ENCODE peak calls at places on chromosomes 4 and X, in nine cellular contexts. V is SK-N-SH; Y is spleen; A is GM23338; P is osteoblast; X is heart right ventricle; I is stomach; R is CD4-positive, alpha-beta T cell; H is choroid plexus epithelial cell. T is an unnamed sample.

GRCh38 chr4:77994194-77994721 is 62.9 kb upstream of the FRAS1 start:
- DNase-seq in A (peak; percentile 96), V (peak; percentile 57), P (peak; percentile 48), I (no peak), X (no peak), Y (no peak), H (peak; percentile 86), R (no peak), T (peak; percentile 34)

GRCh38 chr4:107578321-107578720 is 141.7 kb downstream of the PAPSS1 start:
- DNase-seq in Y (no peak), X (no peak), I (no peak), R (no peak), P (no peak), V (no peak), A (no peak), H (no peak), T (no peak)

GRCh38 chrX:65407157-65407626 is 127.4 kb downstream of the LAS1L start:
- DNase-seq in H (no peak), V (no peak), X (no peak), I (no peak), R (no peak), Y (no peak), P (no peak), A (peak; percentile 27), T (no peak)

GRCh38 chrX:36609653-36610585 is 398.2 kb upstream of the FAM47C start:
- DNase-seq in A (no peak), H (peak; percentile 42), I (no peak), X (no peak), V (no peak), Y (no peak), R (no peak), P (no peak), T (no peak)

GRCh38 chr4:23697001-23697528 is 192.8 kb downstream of the PPARGC1A start:
- DNase-seq in X (no peak), R (no peak), A (no peak), H (no peak), V (no peak), Y (no peak), P (no peak), I (no peak), T (no peak)

GRCh38 chr4:26860922-26861433 is 337 bp downstream of the STIM2 start:
- DNase-seq in V (peak; percentile 68), P (no peak), X (peak; percentile 66), H (peak; percentile 63), Y (peak; percentile 95), R (peak; percentile 53), A (peak; percentile 54), I (peak; percentile 59), T (peak; percentile 49)

GRCh38 chrX:9456250-9457074 is 8.4 kb upstream of the TBL1X start:
- DNase-seq in R (no peak), A (no peak), I (no peak), X (no peak), Y (no peak), H (no peak), P (no peak), V (no peak), T (no peak)

GRCh38 chrX:125620715-125621587 is 301.3 kb downstream of the TEX13C start:
- DNase-seq in V (no peak), Y (no peak), A (no peak), I (no peak), H (no peak), R (no peak), P (no peak), X (no peak), T (no peak)

GRCh38 chrX:108701633-108702032 is 34.7 kb downstream of the IRS4 start:
- DNase-seq in Y (no peak), X (no peak), H (no peak), R (no peak), V (no peak), P (no peak), I (no peak), A (no peak), T (no peak)

GRCh38 chrX:3713225-3713936 is at the start of gene PRKX:
- DNase-seq in R (peak; percentile 58), Y (peak; percentile 94), X (peak; percentile 53), H (peak; percentile 41), A (peak; percentile 55), V (peak; percentile 90), P (peak; percentile 90), I (peak; percentile 63), T (peak; percentile 57)

GRCh38 chr4:13289391-13289790 is 194.7 kb downstream of the RAB28 start:
- DNase-seq in I (no peak), V (no peak), A (no peak), Y (no peak), R (no peak), H (peak; percentile 85), X (no peak), P (peak; percentile 51), T (no peak)

GRCh38 chrX:149825424-149825823 is 43.7 kb downstream of the MAGEA9 start:
- DNase-seq in X (peak; percentile 18), I (no peak), A (peak; percentile 56), Y (peak; percentile 74), V (peak; percentile 29), H (peak; percentile 24), R (peak; percentile 33), P (no peak), T (peak; percentile 26)

GRCh38 chr4:185677915-185678314 is 134.1 kb downstream of the SORBS2 start:
- DNase-seq in I (no peak), X (no peak), V (no peak), P (no peak), H (no peak), Y (no peak), R (no peak), A (no peak), T (no peak)
- TF ChIP-seq CTCF in I (no peak), X (no peak), V (no peak), P (no peak), H (no peak), Y (no peak), R (no peak), A (no peak), T (no peak)

DNA sequence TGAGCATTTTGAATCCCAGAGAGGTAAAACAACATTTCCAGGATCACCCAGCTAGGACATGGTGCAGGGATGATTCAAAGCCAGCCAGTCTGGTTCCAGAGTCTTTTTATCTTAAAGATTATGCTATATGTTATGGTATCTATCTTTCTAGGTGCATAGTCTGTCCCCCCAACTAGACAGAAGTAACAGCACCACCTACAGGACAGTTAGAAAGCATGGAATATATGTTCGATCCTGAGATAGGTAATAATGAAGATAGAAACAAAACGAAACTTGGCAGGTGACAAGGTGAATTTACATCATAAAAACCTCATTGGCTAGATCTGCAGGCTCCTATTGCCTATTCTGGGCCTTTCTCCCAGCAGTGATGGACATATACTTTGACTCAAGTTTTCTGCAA is 723.2 kb downstream of the SMARCA1 start:
- DNase-seq in P (no peak), I (no peak), R (no peak), H (peak; percentile 3), V (peak; percentile 10), A (peak; percentile 52), X (no peak), Y (no peak), T (no peak)
- TF ChIP-seq CTCF in P (no peak), I (no peak), R (no peak), H (no peak), V (peak; percentile 43), A (peak; percentile 63), X (no peak), Y (no peak), T (peak; percentile 55)

GRCh38 chrX:38327775-38328081 is 419 bp upstream of the RPGR start:
- DNase-seq in P (no peak), X (no peak), R (no peak), A (no peak), H (no peak), Y (no peak), V (no peak), I (no peak), T (no peak)
- TF ChIP-seq CTCF in P (no peak), X (no peak), R (peak; percentile 0), A (no peak), H (no peak), Y (peak; percentile 1), V (no peak), I (no peak), T (no peak)

GRCh38 chr4:76984127-76984526 is 34.6 kb downstream of the SEPTIN11 start:
- DNase-seq in H (peak; percentile 74), I (no peak), X (no peak), P (no peak), V (peak; percentile 39), Y (no peak), R (no peak), A (peak; percentile 59), T (no peak)
- TF ChIP-seq CTCF in H (peak; percentile 48), I (no peak), X (no peak), P (peak; percentile 59), V (peak; percentile 60), Y (peak; percentile 20), R (peak; percentile 41), A (peak; percentile 27), T (peak; percentile 43)